ENCODE peak calls at places on chromosomes 3 and 15, in seven cellular contexts. X, Y, G, F, B, I and U are unnamed samples.

GRCh38 chr3:188133646-188134045 is 20.3 kb upstream of the LPP start:
- DNase-seq in I (no peak), G (no peak), Y (no peak), X (no peak), F (no peak), B (no peak), U (no peak)

GRCh38 chr3:96480881-96481280 is 333.5 kb upstream of the EPHA6 start:
- DNase-seq in F (no peak), G (no peak), B (no peak), I (no peak), Y (no peak), X (no peak), U (no peak)

GRCh38 chr3:145094355-145094941 is 1066.5 kb downstream of the PLOD2 start:
- DNase-seq in B (peak), Y (no peak), X (no peak), G (no peak), F (no peak), I (no peak), U (no peak)

GRCh38 chr3:156535798-156536197 is 19.1 kb downstream of the SSR3 start:
- DNase-seq in I (no peak), X (no peak), B (no peak), Y (no peak), G (no peak), F (no peak), U (no peak)

GRCh38 chr3:33132019-33132360 is 18.2 kb downstream of the CRTAP start:
- DNase-seq in Y (no peak), B (no peak), I (no peak), G (no peak), F (no peak), X (no peak), U (no peak)

GRCh38 chr3:23576379-23576959 is 229.3 kb upstream of the UBE2E1 start:
- DNase-seq in X (no peak), G (no peak), B (no peak), I (no peak), F (no peak), Y (no peak), U (no peak)

GRCh38 chr3:118782755-118783202 is 251.9 kb downstream of the IGSF11 start:
- DNase-seq in I (no peak), Y (no peak), F (no peak), X (no peak), B (no peak), G (no peak), U (no peak)

GRCh38 chr15:95559875-95560394 is 770.6 kb upstream of the NR2F2 start:
- DNase-seq in I (no peak), B (peak), G (no peak), F (no peak), X (peak), Y (no peak), U (no peak)

GRCh38 chr3:133663569-133664313 is 2.0 kb upstream of the TOPBP1 start:
- DNase-seq in F (no peak), I (no peak), X (no peak), Y (no peak), G (peak), B (peak), U (no peak)

GRCh38 chr3:196988241-196989029 is 19.8 kb upstream of the PIGZ start:
- DNase-seq in F (no peak), G (no peak), X (peak), Y (peak), I (no peak), B (no peak), U (no peak)

GRCh38 chr15:95596487-95596886 is 734.0 kb upstream of the NR2F2 start:
- DNase-seq in X (no peak), F (no peak), B (no peak), Y (peak), G (no peak), I (no peak), U (no peak)